ENCODE peak calls at places on chromosomes 1 and 21, in four cellular contexts. R, O, E and X are unnamed samples.

GRCh38 chr1:156052862-156053769 is 482 bp downstream of the UBQLN4 start:
- DNase-seq in R (peak; percentile 64), O (peak; percentile 75), E (peak; percentile 69), X (peak; percentile 68)

GRCh38 chr1:176466514-176466913 is 3.5 kb downstream of the PAPPA2 start:
- DNase-seq in R (peak; percentile 18), O (no peak), E (no peak), X (no peak)

GRCh38 chr1:6922096-6922931 is 137.1 kb downstream of the CAMTA1 start:
- DNase-seq in R (peak; percentile 82), O (peak; percentile 59), E (peak; percentile 4), X (peak; percentile 82)

GRCh38 chr1:56235909-56236510 is 343.4 kb downstream of the PLPP3 start:
- DNase-seq in R (no peak), O (no peak), E (no peak), X (no peak)

GRCh38 chr1:54547601-54548388 is at the start of gene ACOT11:
- DNase-seq in R (peak; percentile 56), O (peak; percentile 80), E (peak; percentile 66), X (peak; percentile 79)

GRCh38 chr1:110040548-110040947 is 6.1 kb downstream of the STRIP1 start:
- DNase-seq in R (peak; percentile 15), O (no peak), E (no peak), X (no peak)

GRCh38 chr1:42950146-42950480 is 8.6 kb downstream of the SLC2A1 start:
- DNase-seq in R (peak; percentile 47), O (peak; percentile 35), E (peak; percentile 81), X (peak; percentile 77)

GRCh38 chr1:27363766-27364695 is 2.7 kb downstream of the MAP3K6 start:
- DNase-seq in R (no peak), O (no peak), E (no peak), X (no peak)

GRCh38 chr1:7410156-7410555 is 360.9 kb upstream of the VAMP3 start:
- DNase-seq in R (no peak), O (no peak), E (no peak), X (no peak)

GRCh38 chr1:32830092-32830852 is 12.8 kb downstream of the S100PBP start:
- DNase-seq in R (no peak), O (no peak), E (no peak), X (no peak)

GRCh38 chr1:13577846-13578245 is 5.8 kb upstream of the PDPN start:
- DNase-seq in R (no peak), O (no peak), E (no peak), X (no peak)

GRCh38 chr1:193657552-193657951 is 471.1 kb upstream of the B3GALT2 start:
- DNase-seq in R (no peak), O (peak; percentile 10), E (no peak), X (no peak)

GRCh38 chr1:62784509-62785365 is 805 bp downstream of the ATG4C start:
- DNase-seq in R (peak; percentile 34), O (peak; percentile 25), E (peak; percentile 19), X (peak; percentile 16)

GRCh38 chr1:245091171-245091621 is 63.6 kb upstream of the KIF26B start:
- DNase-seq in R (peak; percentile 20), O (no peak), E (peak; percentile 37), X (no peak)

GRCh38 chr1:1583667-1584010 is 9.0 kb upstream of the SSU72 start:
- DNase-seq in R (no peak), O (no peak), E (no peak), X (no peak)

GRCh38 chr1:59678065-59678808 is 136.5 kb upstream of the HOOK1 start:
- DNase-seq in R (no peak), O (peak; percentile 35), E (no peak), X (no peak)

GRCh38 chr21:28900481-28900880 is 92.2 kb downstream of the LTN1 start:
- DNase-seq in R (no peak), O (no peak), E (no peak), X (no peak)

GRCh38 chr1:7334475-7335035 is 436.5 kb upstream of the VAMP3 start:
- DNase-seq in R (peak; percentile 27), O (no peak), E (peak; percentile 67), X (peak; percentile 47)

GRCh38 chr1:198417041-198417440 is 123.4 kb downstream of the ATP6V1G3 start:
- DNase-seq in R (peak; percentile 23), O (no peak), E (peak; percentile 16), X (peak; percentile 72)

GRCh38 chr1:113396585-113396984 is 6.3 kb downstream of the MAGI3 start:
- DNase-seq in R (peak; percentile 78), O (peak; percentile 64), E (peak; percentile 78), X (peak; percentile 72)

GRCh38 chr1:5571861-5572401 is 420.3 kb downstream of the NPHP4 start:
- DNase-seq in R (no peak), O (no peak), E (no peak), X (no peak)

GRCh38 chr1:42003433-42003832 is 84.7 kb upstream of the HIVEP3 start:
- DNase-seq in R (no peak), O (no peak), E (no peak), X (no peak)

GRCh38 chr1:157540160-157540748 is 12.1 kb downstream of the FCRL5 start:
- DNase-seq in R (no peak), O (no peak), E (no peak), X (no peak)

GRCh38 chr1:64173300-64173940 is 30.0 kb upstream of the UBE2U start:
- DNase-seq in R (peak; percentile 14), O (no peak), E (no peak), X (no peak)

GRCh38 chr1:113786055-113786454 is 26.2 kb downstream of the RSBN1 start:
- DNase-seq in R (peak; percentile 38), O (no peak), E (peak; percentile 31), X (no peak)

GRCh38 chr1:24929091-24929875 is 793 bp downstream of the RUNX3 start:
- DNase-seq in R (no peak), O (no peak), E (no peak), X (peak; percentile 36)

DNA sequence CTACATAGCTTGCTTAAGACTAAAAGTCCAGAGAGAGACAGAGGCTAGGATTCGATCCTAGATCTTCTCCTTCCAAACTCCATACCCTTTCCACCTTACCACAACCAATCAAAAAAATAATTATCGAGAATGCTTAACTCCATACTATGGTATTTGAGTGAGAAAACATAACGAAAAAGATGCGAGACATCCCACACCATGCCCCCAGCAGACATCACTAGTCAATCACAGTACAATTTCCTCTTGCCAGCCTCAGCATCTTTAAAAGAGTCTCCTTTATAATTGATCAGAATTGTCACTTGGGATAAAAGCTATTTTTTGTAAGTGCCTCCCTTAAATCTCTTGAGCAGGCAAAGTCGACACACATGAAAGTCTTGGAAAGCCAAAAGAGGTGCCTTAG is 875 bp downstream of the NCF2 start:
- DNase-seq in R (no peak), O (no peak), E (no peak), X (no peak)
- H3K4me3 ChIP-seq in R (no peak overlapping the region), O (no peak overlapping the region), E (no peak overlapping the region), X (no peak overlapping the region)

GRCh38 chr1:200042119-200042436 is 14.6 kb downstream of the NR5A2 start:
- DNase-seq in R (no peak), O (no peak), E (no peak), X (no peak)
- TF ChIP-seq CTCF in R (no peak), O (no peak), E (no peak), X (no peak)

GRCh38 chr1:205543351-205544305 is 39.2 kb downstream of the CDK18 start:
- DNase-seq in R (peak; percentile 87), O (peak; percentile 98), E (peak; percentile 82), X (peak; percentile 80)
- H3K4me3 ChIP-seq in R (peak overlapping the region; percentile 15), O (peak overlapping the region; percentile 42), E (peak overlapping the region; percentile 7), X (peak overlapping the region; percentile 47)

DNA sequence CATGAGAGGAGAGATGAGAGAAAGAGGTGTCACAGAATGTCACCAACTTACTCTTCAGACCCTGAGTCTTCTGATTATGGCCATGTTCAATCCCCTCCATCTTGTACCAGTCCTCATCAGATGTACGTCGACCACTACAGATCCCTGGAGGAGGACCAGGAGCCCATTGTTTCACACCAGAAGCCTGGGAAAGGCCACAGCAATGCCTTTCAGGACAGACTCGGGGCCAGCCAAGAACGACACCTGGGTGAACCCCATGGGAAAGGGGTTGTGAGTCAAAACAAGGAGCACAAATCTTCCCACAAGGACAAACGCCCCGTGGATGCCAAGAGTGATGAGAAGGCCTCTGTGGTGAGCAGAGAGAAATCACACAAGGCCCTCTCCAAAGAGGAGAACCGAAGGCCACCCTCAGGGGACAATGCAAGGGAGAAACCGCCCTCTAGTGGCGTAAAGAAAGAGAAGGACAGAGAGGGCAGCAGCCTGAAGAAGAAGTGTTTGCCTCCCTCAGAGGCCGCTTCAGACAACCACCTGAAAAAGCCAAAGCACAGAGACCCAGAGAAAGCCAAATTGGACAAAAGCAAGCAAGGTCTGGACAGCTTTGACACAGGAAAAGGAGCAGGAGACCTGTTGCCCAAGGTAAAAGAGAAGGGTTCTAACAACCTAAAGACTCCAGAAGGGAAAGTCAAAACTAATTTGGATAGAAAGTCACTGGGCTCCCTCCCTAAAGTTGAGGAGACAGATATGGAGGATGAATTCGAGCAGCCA is 8.0 kb downstream of the ELOA start:
- DNase-seq in R (peak; percentile 83), O (peak; percentile 73), E (peak; percentile 57), X (peak; percentile 65)
- TF ChIP-seq CTCF in R (peak; percentile 81), O (peak; percentile 77), E (peak; percentile 58), X (peak; percentile 70)

GRCh38 chr1:17012775-17013501 is 1.2 kb upstream of the ATP13A2 start:
- DNase-seq in R (no peak), O (peak; percentile 25), E (no peak), X (peak; percentile 80)
- H3K4me3 ChIP-seq in R (no peak overlapping the region), O (no peak overlapping the region), E (no peak overlapping the region), X (no peak overlapping the region)

DNA sequence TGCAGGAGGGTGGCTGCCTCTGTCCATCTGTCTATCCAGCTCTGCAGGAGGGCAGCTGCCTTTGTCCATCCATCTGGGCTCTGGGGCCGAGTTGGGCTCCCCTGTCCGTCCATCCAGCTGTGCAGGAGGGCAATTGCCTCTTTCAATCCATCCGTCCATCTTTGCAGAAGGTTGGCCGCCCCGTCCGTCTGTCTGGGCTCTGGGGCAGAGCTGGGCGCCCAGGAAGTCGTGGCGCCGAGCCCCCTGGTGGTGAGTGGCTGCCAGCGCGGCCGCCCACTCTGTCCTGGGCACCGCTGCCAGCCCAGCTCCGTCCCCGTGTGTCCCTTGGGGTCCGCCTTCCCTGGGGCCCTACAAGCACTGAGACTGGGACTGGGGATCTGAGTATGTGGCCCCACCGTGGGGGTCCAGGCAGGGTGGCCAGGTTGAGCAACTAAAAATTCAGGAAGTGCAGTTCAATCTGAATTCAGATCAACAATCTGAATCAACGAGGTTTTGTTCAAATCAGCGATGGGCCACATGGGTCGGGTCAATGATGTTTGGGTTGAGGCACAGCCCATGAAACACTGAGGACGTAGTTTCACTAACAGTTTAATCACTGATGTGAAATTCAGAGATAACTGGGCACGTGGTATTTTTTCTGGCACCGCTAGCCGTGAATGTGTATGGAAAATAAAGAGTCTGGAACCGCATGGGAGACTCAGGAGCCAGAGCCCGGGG is 99.1 kb upstream of the ACTRT2 start:
- DNase-seq in R (no peak), O (no peak), E (no peak), X (no peak)
- TF ChIP-seq CTCF in R (no peak), O (no peak), E (no peak), X (peak; percentile 20)